ENCODE peak calls at places on chromosome 4, in five cellular contexts. One of them, this sample, is unnamed.

GRCh38 chr4:184282895-184283654 is 65.4 kb upstream of the ENPP6 start:
- DNase-seq in hepatocyte: no peak
- DNase-seq in cardiac fibroblast: no peak
- DNase-seq in lower leg skin: no peak
- DNase-seq in AG09309: no peak
- DNase-seq in this sample: no peak

GRCh38 chr4:142226014-142226413 is 589.6 kb downstream of the IL15 start:
- DNase-seq in lower leg skin: no peak
- DNase-seq in AG09309: no peak
- DNase-seq in hepatocyte: no peak
- DNase-seq in cardiac fibroblast: no peak
- DNase-seq in this sample: no peak

GRCh38 chr4:156767911-156768415 is 203.6 kb downstream of the PDGFC start:
- DNase-seq in cardiac fibroblast: no peak
- DNase-seq in AG09309: no peak
- DNase-seq in hepatocyte: no peak
- DNase-seq in lower leg skin: no peak
- DNase-seq in this sample: no peak

GRCh38 chr4:124105212-124105611 is 607.3 kb downstream of the ANKRD50 start:
- DNase-seq in lower leg skin: no peak
- DNase-seq in hepatocyte: no peak
- DNase-seq in cardiac fibroblast: peak
- DNase-seq in AG09309: no peak
- DNase-seq in this sample: peak

GRCh38 chr4:71239365-71239764 is 99.5 kb upstream of the SLC4A4 start:
- DNase-seq in hepatocyte: no peak
- DNase-seq in cardiac fibroblast: peak
- DNase-seq in lower leg skin: no peak
- DNase-seq in AG09309: no peak
- DNase-seq in this sample: peak

GRCh38 chr4:152965614-152966013 is 29.5 kb downstream of the FHDC1 start:
- DNase-seq in cardiac fibroblast: no peak
- DNase-seq in AG09309: no peak
- DNase-seq in lower leg skin: peak
- DNase-seq in hepatocyte: no peak
- DNase-seq in this sample: no peak

GRCh38 chr4:24278693-24279092 is 305.7 kb downstream of the DHX15 start:
- DNase-seq in hepatocyte: peak
- DNase-seq in cardiac fibroblast: peak
- DNase-seq in AG09309: no peak
- DNase-seq in lower leg skin: no peak
- DNase-seq in this sample: no peak

GRCh38 chr4:48651869-48652447 is 128.1 kb downstream of the FRYL start:
- DNase-seq in AG09309: peak
- DNase-seq in hepatocyte: no peak
- DNase-seq in lower leg skin: no peak
- DNase-seq in cardiac fibroblast: peak
- DNase-seq in this sample: peak

GRCh38 chr4:113077611-113078010 is 28.2 kb downstream of the ANK2 start:
- DNase-seq in AG09309: no peak
- DNase-seq in hepatocyte: no peak
- DNase-seq in cardiac fibroblast: no peak
- DNase-seq in lower leg skin: no peak
- DNase-seq in this sample: no peak

GRCh38 chr4:86108152-86108551 is 251.7 kb downstream of the MAPK10 start:
- DNase-seq in lower leg skin: no peak
- DNase-seq in AG09309: no peak
- DNase-seq in cardiac fibroblast: peak
- DNase-seq in hepatocyte: no peak
- DNase-seq in this sample: peak

GRCh38 chr4:85747871-85748491 is 273.0 kb downstream of the ARHGAP24 start:
- DNase-seq in AG09309: peak
- DNase-seq in cardiac fibroblast: peak
- DNase-seq in lower leg skin: no peak
- DNase-seq in hepatocyte: peak
- DNase-seq in this sample: peak

GRCh38 chr4:121358473-121358872 is 22.3 kb downstream of the QRFPR start:
- DNase-seq in AG09309: peak
- DNase-seq in cardiac fibroblast: peak
- DNase-seq in hepatocyte: peak
- DNase-seq in lower leg skin: no peak
- DNase-seq in this sample: peak

GRCh38 chr4:42985971-42986370 is 93.5 kb downstream of the GRXCR1 start:
- DNase-seq in AG09309: no peak
- DNase-seq in lower leg skin: no peak
- DNase-seq in hepatocyte: no peak
- DNase-seq in cardiac fibroblast: no peak
- DNase-seq in this sample: no peak

GRCh38 chr4:1207603-1208265 is 35.4 kb upstream of the SPON2 start:
- DNase-seq in cardiac fibroblast: peak
- DNase-seq in hepatocyte: no peak
- DNase-seq in lower leg skin: peak
- DNase-seq in AG09309: no peak
- DNase-seq in this sample: no peak

GRCh38 chr4:173211838-173212237 is 43.2 kb downstream of the GALNT7 start:
- DNase-seq in hepatocyte: peak
- DNase-seq in cardiac fibroblast: peak
- DNase-seq in lower leg skin: no peak
- DNase-seq in AG09309: no peak
- DNase-seq in this sample: peak

GRCh38 chr4:73740353-73740778 is at the start of gene CXCL8:
- DNase-seq in hepatocyte: peak
- DNase-seq in AG09309: peak
- DNase-seq in cardiac fibroblast: peak
- DNase-seq in lower leg skin: peak
- DNase-seq in this sample: peak

GRCh38 chr4:42143996-42144395 is 8.5 kb downstream of the BEND4 start:
- DNase-seq in cardiac fibroblast: no peak
- DNase-seq in hepatocyte: no peak
- DNase-seq in lower leg skin: no peak
- DNase-seq in AG09309: no peak
- DNase-seq in this sample: no peak

GRCh38 chr4:121554377-121554776 is 142.4 kb downstream of the ANXA5 start:
- DNase-seq in AG09309: peak
- DNase-seq in cardiac fibroblast: no peak
- DNase-seq in lower leg skin: no peak
- DNase-seq in hepatocyte: peak
- DNase-seq in this sample: no peak

GRCh38 chr4:130479020-130479419 is 1383.1 kb downstream of the C4orf33 start:
- DNase-seq in hepatocyte: no peak
- DNase-seq in cardiac fibroblast: peak
- DNase-seq in lower leg skin: no peak
- DNase-seq in AG09309: no peak
- DNase-seq in this sample: peak

GRCh38 chr4:41455215-41455614 is 82.7 kb upstream of the LIMCH1 start:
- DNase-seq in AG09309: no peak
- DNase-seq in cardiac fibroblast: no peak
- DNase-seq in lower leg skin: no peak
- DNase-seq in hepatocyte: no peak
- DNase-seq in this sample: peak

GRCh38 chr4:100984901-100985300 is 362.4 kb downstream of the PPP3CA start:
- DNase-seq in lower leg skin: no peak
- DNase-seq in AG09309: peak
- DNase-seq in cardiac fibroblast: peak
- DNase-seq in hepatocyte: no peak
- DNase-seq in this sample: peak

GRCh38 chr4:88104902-88105610 is 53.4 kb downstream of the ABCG2 start:
- DNase-seq in lower leg skin: no peak
- DNase-seq in AG09309: peak
- DNase-seq in hepatocyte: peak
- DNase-seq in cardiac fibroblast: peak
- DNase-seq in this sample: peak

GRCh38 chr4:138689182-138689546 is 326.4 kb upstream of the NOCT start:
- DNase-seq in AG09309: no peak
- DNase-seq in lower leg skin: no peak
- DNase-seq in cardiac fibroblast: no peak
- DNase-seq in hepatocyte: no peak
- DNase-seq in this sample: no peak

GRCh38 chr4:153137677-153138630 is 66.3 kb upstream of the TRIM2 start:
- DNase-seq in hepatocyte: no peak
- DNase-seq in lower leg skin: no peak
- DNase-seq in cardiac fibroblast: no peak
- DNase-seq in AG09309: no peak
- DNase-seq in this sample: no peak

GRCh38 chr4:150574678-150575077 is 7.3 kb upstream of the MAB21L2 start:
- DNase-seq in hepatocyte: no peak
- DNase-seq in AG09309: no peak
- DNase-seq in lower leg skin: no peak
- DNase-seq in cardiac fibroblast: no peak
- DNase-seq in this sample: no peak

GRCh38 chr4:118557298-118557851 is 127.8 kb upstream of the METTL14 start:
- DNase-seq in hepatocyte: no peak
- DNase-seq in lower leg skin: no peak
- DNase-seq in AG09309: no peak
- DNase-seq in cardiac fibroblast: peak
- DNase-seq in this sample: peak

GRCh38 chr4:16443504-16444088 is 217.3 kb upstream of the TAPT1 start:
- DNase-seq in lower leg skin: no peak
- DNase-seq in hepatocyte: peak
- DNase-seq in AG09309: no peak
- DNase-seq in cardiac fibroblast: peak
- DNase-seq in this sample: peak

GRCh38 chr4:40626183-40626990 is 3.3 kb downstream of the RBM47 start:
- DNase-seq in lower leg skin: no peak
- DNase-seq in hepatocyte: no peak
- DNase-seq in AG09309: no peak
- DNase-seq in cardiac fibroblast: peak
- DNase-seq in this sample: peak

GRCh38 chr4:13302876-13303275 is 181.3 kb downstream of the RAB28 start:
- DNase-seq in cardiac fibroblast: no peak
- DNase-seq in lower leg skin: no peak
- DNase-seq in hepatocyte: no peak
- DNase-seq in AG09309: no peak
- DNase-seq in this sample: no peak

GRCh38 chr4:38759790-38760122 is 23.0 kb downstream of the TLR10 start:
- DNase-seq in AG09309: no peak
- DNase-seq in cardiac fibroblast: no peak
- DNase-seq in hepatocyte: no peak
- DNase-seq in lower leg skin: no peak
- DNase-seq in this sample: no peak

GRCh38 chr4:110184124-110184790 is 14.2 kb downstream of the ELOVL6 start:
- DNase-seq in cardiac fibroblast: peak
- DNase-seq in hepatocyte: no peak
- DNase-seq in AG09309: no peak
- DNase-seq in lower leg skin: no peak
- DNase-seq in this sample: peak

GRCh38 chr4:110183643-110184042 is 14.8 kb downstream of the ELOVL6 start:
- DNase-seq in hepatocyte: no peak
- DNase-seq in AG09309: no peak
- DNase-seq in lower leg skin: no peak
- DNase-seq in cardiac fibroblast: no peak
- DNase-seq in this sample: no peak

GRCh38 chr4:110190249-110190648 is 8.2 kb downstream of the ELOVL6 start:
- DNase-seq in lower leg skin: no peak
- DNase-seq in AG09309: no peak
- DNase-seq in cardiac fibroblast: peak
- DNase-seq in hepatocyte: no peak
- DNase-seq in this sample: no peak

GRCh38 chr4:110184791-110185155 is 13.6 kb downstream of the ELOVL6 start:
- DNase-seq in lower leg skin: no peak
- DNase-seq in AG09309: no peak
- DNase-seq in hepatocyte: no peak
- DNase-seq in cardiac fibroblast: peak
- DNase-seq in this sample: no peak

DNA sequence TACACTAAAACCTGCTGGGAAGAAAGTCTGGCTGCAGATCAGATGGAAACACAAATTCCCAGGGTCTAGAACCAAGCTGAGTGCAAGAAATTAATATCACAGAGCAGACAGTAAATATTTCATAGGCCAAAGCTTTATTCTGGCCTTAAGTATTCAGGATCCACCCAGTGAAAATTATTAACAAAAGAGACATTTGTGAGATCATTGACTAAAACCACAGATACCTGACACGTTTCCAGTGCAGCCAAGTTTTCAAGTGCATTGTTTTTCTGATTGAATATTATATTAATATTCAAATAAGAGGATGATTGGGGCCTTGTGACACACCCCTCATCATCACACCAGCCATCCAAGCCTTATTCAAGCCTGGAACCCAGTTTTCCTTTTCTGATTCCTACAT is 10.3 kb downstream of the ELOVL6 start:
- DNase-seq in cardiac fibroblast: no peak
- DNase-seq in hepatocyte: no peak
- DNase-seq in AG09309: no peak
- DNase-seq in lower leg skin: no peak
- DNase-seq in this sample: no peak
- TF ChIP-seq CTCF in cardiac fibroblast: no peak
- TF ChIP-seq CTCF in hepatocyte: no peak
- TF ChIP-seq CTCF in AG09309: no peak
- TF ChIP-seq CTCF in lower leg skin: no peak
- TF ChIP-seq CTCF in this sample: no peak

GRCh38 chr4:170581322-170581721 is 491.6 kb upstream of the AADAT start:
- DNase-seq in hepatocyte: no peak
- DNase-seq in lower leg skin: no peak
- DNase-seq in cardiac fibroblast: no peak
- DNase-seq in AG09309: no peak
- DNase-seq in this sample: no peak
- H3K4me3 ChIP-seq in hepatocyte: no peak
- H3K4me3 ChIP-seq in lower leg skin: no peak
- H3K4me3 ChIP-seq in cardiac fibroblast: no peak
- H3K4me3 ChIP-seq in AG09309: no peak
- H3K4me3 ChIP-seq in this sample: no peak

DNA sequence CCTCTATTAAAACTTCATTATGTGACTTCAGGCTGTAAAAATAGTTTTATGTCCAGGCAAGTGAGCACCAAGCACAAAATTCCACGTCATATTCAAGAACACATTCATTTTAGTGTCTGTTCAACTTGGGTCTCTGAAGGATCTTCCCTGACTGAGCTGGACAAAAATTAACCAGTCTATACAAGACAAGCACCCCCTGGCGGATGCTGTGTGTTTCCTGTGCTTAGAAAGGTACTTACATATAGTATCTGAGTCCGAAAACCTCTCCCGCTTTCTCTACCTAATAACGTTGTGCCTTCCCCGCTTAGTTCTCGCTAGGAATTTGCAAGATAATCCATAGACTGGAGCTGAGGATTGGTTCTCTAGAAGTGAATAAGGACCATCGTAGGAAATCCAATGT is 2214.5 kb upstream of the TENM3 start:
- DNase-seq in hepatocyte: peak
- DNase-seq in lower leg skin: no peak
- DNase-seq in cardiac fibroblast: peak
- DNase-seq in AG09309: no peak
- DNase-seq in this sample: peak
- TF ChIP-seq CTCF in hepatocyte: peak
- TF ChIP-seq CTCF in lower leg skin: no peak
- TF ChIP-seq CTCF in cardiac fibroblast: no peak
- TF ChIP-seq CTCF in AG09309: no peak
- TF ChIP-seq CTCF in this sample: peak

GRCh38 chr4:7871356-7871755 is 68.3 kb downstream of the AFAP1 start:
- DNase-seq in hepatocyte: no peak
- DNase-seq in cardiac fibroblast: no peak
- DNase-seq in lower leg skin: no peak
- DNase-seq in AG09309: no peak
- DNase-seq in this sample: no peak
- H3K4me3 ChIP-seq in hepatocyte: no peak
- H3K4me3 ChIP-seq in cardiac fibroblast: peak
- H3K4me3 ChIP-seq in lower leg skin: no peak
- H3K4me3 ChIP-seq in AG09309: peak
- H3K4me3 ChIP-seq in this sample: no peak